ENCODE peak calls at places on chromosomes 6 and 20, in six cellular contexts. One of them, this sample, is unnamed.

GRCh38 chr6:13575377-13575775 is 975 bp downstream of the SIRT5 start:
- DNase-seq in H1: no peak
- DNase-seq in SK-N-SH: no peak
- DNase-seq in transverse colon: no peak
- DNase-seq in HCT116: no peak
- DNase-seq in GM12892: no peak
- DNase-seq in this sample: no peak

GRCh38 chr6:35014786-35015185 is 125.7 kb downstream of the ANKS1A start:
- DNase-seq in HCT116: peak; percentile 6
- DNase-seq in GM12892: no peak
- DNase-seq in transverse colon: no peak
- DNase-seq in H1: no peak
- DNase-seq in SK-N-SH: no peak
- DNase-seq in this sample: no peak

GRCh38 chr6:100574836-100575235 is 110.1 kb upstream of the SIM1 start:
- DNase-seq in H1: no peak
- DNase-seq in SK-N-SH: no peak
- DNase-seq in transverse colon: no peak
- DNase-seq in HCT116: no peak
- DNase-seq in GM12892: no peak
- DNase-seq in this sample: no peak

GRCh38 chr6:45881705-45882435 is 133.8 kb downstream of the CLIC5 start:
- DNase-seq in HCT116: no peak
- DNase-seq in H1: no peak
- DNase-seq in transverse colon: no peak
- DNase-seq in GM12892: no peak
- DNase-seq in SK-N-SH: no peak
- DNase-seq in this sample: no peak

GRCh38 chr6:126054802-126055201 is 68.5 kb downstream of the TRMT11 start:
- DNase-seq in HCT116: no peak
- DNase-seq in transverse colon: no peak
- DNase-seq in GM12892: no peak
- DNase-seq in SK-N-SH: no peak
- DNase-seq in H1: no peak
- DNase-seq in this sample: no peak

GRCh38 chr6:27662770-27663169 is 189.9 kb upstream of the ZNF184 start:
- DNase-seq in SK-N-SH: no peak
- DNase-seq in H1: no peak
- DNase-seq in HCT116: no peak
- DNase-seq in transverse colon: no peak
- DNase-seq in GM12892: no peak
- DNase-seq in this sample: no peak

GRCh38 chr6:41071501-41071922 is 644 bp downstream of the OARD1 start:
- DNase-seq in transverse colon: peak; percentile 86
- DNase-seq in SK-N-SH: no peak
- DNase-seq in GM12892: no peak
- DNase-seq in H1: peak; percentile 34
- DNase-seq in HCT116: no peak
- DNase-seq in this sample: no peak

GRCh38 chr6:134351615-134352474 is 33.9 kb upstream of the SGK1 start:
- DNase-seq in transverse colon: no peak
- DNase-seq in H1: no peak
- DNase-seq in SK-N-SH: no peak
- DNase-seq in GM12892: no peak
- DNase-seq in HCT116: no peak
- DNase-seq in this sample: no peak

GRCh38 chr6:32973934-32974333 is 5.5 kb downstream of the BRD2 start:
- DNase-seq in transverse colon: no peak
- DNase-seq in SK-N-SH: peak; percentile 54
- DNase-seq in H1: no peak
- DNase-seq in HCT116: no peak
- DNase-seq in GM12892: no peak
- DNase-seq in this sample: no peak

GRCh38 chr20:19026901-19027644 is 185.4 kb upstream of the SLC24A3 start:
- DNase-seq in H1: no peak
- DNase-seq in transverse colon: no peak
- DNase-seq in HCT116: no peak
- DNase-seq in SK-N-SH: no peak
- DNase-seq in GM12892: no peak
- DNase-seq in this sample: no peak

GRCh38 chr6:56378507-56378906 is 131.1 kb upstream of the COL21A1 start:
- DNase-seq in SK-N-SH: no peak
- DNase-seq in HCT116: no peak
- DNase-seq in GM12892: no peak
- DNase-seq in H1: no peak
- DNase-seq in transverse colon: no peak
- DNase-seq in this sample: no peak

GRCh38 chr6:44956426-44956825 is 371.7 kb upstream of the RUNX2 start:
- DNase-seq in transverse colon: no peak
- DNase-seq in SK-N-SH: no peak
- DNase-seq in H1: no peak
- DNase-seq in GM12892: no peak
- DNase-seq in HCT116: no peak
- DNase-seq in this sample: no peak

GRCh38 chr6:30543824-30544223 is 12.5 kb downstream of the GNL1 start:
- DNase-seq in transverse colon: no peak
- DNase-seq in H1: no peak
- DNase-seq in SK-N-SH: no peak
- DNase-seq in HCT116: no peak
- DNase-seq in GM12892: no peak
- DNase-seq in this sample: no peak

GRCh38 chr6:16752206-16752867 is 8.9 kb downstream of the ATXN1 start:
- DNase-seq in GM12892: no peak
- DNase-seq in SK-N-SH: no peak
- DNase-seq in H1: no peak
- DNase-seq in HCT116: no peak
- DNase-seq in transverse colon: no peak
- DNase-seq in this sample: no peak

GRCh38 chr20:46695888-46696287 is 6.6 kb upstream of the TP53RK start:
- DNase-seq in HCT116: no peak
- DNase-seq in transverse colon: no peak
- DNase-seq in GM12892: no peak
- DNase-seq in H1: no peak
- DNase-seq in SK-N-SH: no peak
- DNase-seq in this sample: no peak

GRCh38 chr6:7541175-7542064 is at the start of gene DSP:
- DNase-seq in transverse colon: peak; percentile 90
- DNase-seq in SK-N-SH: peak; percentile 36
- DNase-seq in H1: peak; percentile 25
- DNase-seq in GM12892: peak; percentile 39
- DNase-seq in HCT116: peak; percentile 48
- DNase-seq in this sample: peak; percentile 89

GRCh38 chr6:77467038-77467437 is 3.7 kb upstream of the HTR1B start:
- DNase-seq in HCT116: no peak
- DNase-seq in H1: no peak
- DNase-seq in SK-N-SH: no peak
- DNase-seq in GM12892: no peak
- DNase-seq in transverse colon: no peak
- DNase-seq in this sample: no peak

GRCh38 chr6:137039010-137039409 is 5.8 kb downstream of the IL20RA start:
- DNase-seq in HCT116: no peak
- DNase-seq in H1: no peak
- DNase-seq in SK-N-SH: no peak
- DNase-seq in transverse colon: no peak
- DNase-seq in GM12892: no peak
- DNase-seq in this sample: no peak

GRCh38 chr6:169190970-169191369 is 62.7 kb downstream of the THBS2 start:
- DNase-seq in GM12892: no peak
- DNase-seq in H1: no peak
- DNase-seq in transverse colon: no peak
- DNase-seq in HCT116: no peak
- DNase-seq in SK-N-SH: no peak
- DNase-seq in this sample: no peak

GRCh38 chr20:57326667-57327455 is 2.7 kb upstream of the SPO11 start:
- DNase-seq in SK-N-SH: no peak
- DNase-seq in GM12892: no peak
- DNase-seq in HCT116: peak; percentile 33
- DNase-seq in transverse colon: peak; percentile 49
- DNase-seq in H1: no peak
- DNase-seq in this sample: no peak

GRCh38 chr6:100549406-100550167 is 84.9 kb upstream of the SIM1 start:
- DNase-seq in HCT116: no peak
- DNase-seq in H1: no peak
- DNase-seq in transverse colon: no peak
- DNase-seq in SK-N-SH: no peak
- DNase-seq in GM12892: no peak
- DNase-seq in this sample: no peak

GRCh38 chr6:11093065-11093590 is 506 bp upstream of the SMIM13 start:
- DNase-seq in SK-N-SH: no peak
- DNase-seq in GM12892: peak; percentile 39
- DNase-seq in transverse colon: peak; percentile 58
- DNase-seq in HCT116: no peak
- DNase-seq in H1: no peak
- DNase-seq in this sample: no peak

GRCh38 chr6:158628542-158628941 is 16.0 kb downstream of the DYNLT1 start:
- DNase-seq in SK-N-SH: no peak
- DNase-seq in HCT116: no peak
- DNase-seq in H1: no peak
- DNase-seq in transverse colon: no peak
- DNase-seq in GM12892: no peak
- DNase-seq in this sample: peak; percentile 24

GRCh38 chr20:21105429-21106170 is 558 bp downstream of the LINC00237 start:
- DNase-seq in transverse colon: no peak
- DNase-seq in HCT116: no peak
- DNase-seq in SK-N-SH: peak; percentile 45
- DNase-seq in H1: no peak
- DNase-seq in GM12892: no peak
- DNase-seq in this sample: no peak

GRCh38 chr6:73460044-73460443 is 1.5 kb upstream of the MTO1 start:
- DNase-seq in H1: no peak
- DNase-seq in SK-N-SH: no peak
- DNase-seq in GM12892: no peak
- DNase-seq in HCT116: no peak
- DNase-seq in transverse colon: no peak
- DNase-seq in this sample: no peak

GRCh38 chr6:88368071-88368787 is 202.1 kb upstream of the CNR1 start:
- DNase-seq in HCT116: no peak
- DNase-seq in GM12892: no peak
- DNase-seq in H1: no peak
- DNase-seq in transverse colon: no peak
- DNase-seq in SK-N-SH: no peak
- DNase-seq in this sample: no peak

GRCh38 chr20:41617059-41617921 is 887 bp downstream of the CHD6 start:
- DNase-seq in GM12892: peak; percentile 36
- DNase-seq in H1: no peak
- DNase-seq in SK-N-SH: peak; percentile 75
- DNase-seq in HCT116: no peak
- DNase-seq in transverse colon: peak; percentile 35
- DNase-seq in this sample: no peak

GRCh38 chr6:103672169-103672568 is 1187.5 kb downstream of the HACE1 start:
- DNase-seq in SK-N-SH: no peak
- DNase-seq in GM12892: no peak
- DNase-seq in HCT116: peak; percentile 16
- DNase-seq in transverse colon: no peak
- DNase-seq in H1: no peak
- DNase-seq in this sample: no peak

GRCh38 chr20:44288252-44288651 is 22.8 kb downstream of the FITM2 start:
- DNase-seq in H1: no peak
- DNase-seq in HCT116: no peak
- DNase-seq in GM12892: no peak
- DNase-seq in SK-N-SH: no peak
- DNase-seq in transverse colon: peak; percentile 13
- DNase-seq in this sample: no peak

GRCh38 chr6:23441813-23442212 is 684.2 kb upstream of the NRSN1 start:
- DNase-seq in HCT116: no peak
- DNase-seq in SK-N-SH: no peak
- DNase-seq in H1: no peak
- DNase-seq in GM12892: no peak
- DNase-seq in transverse colon: no peak
- DNase-seq in this sample: no peak
- TF ChIP-seq POLR2AphosphoS5 in HCT116: no peak
- TF ChIP-seq POLR2AphosphoS5 in SK-N-SH: no peak
- TF ChIP-seq POLR2AphosphoS5 in H1: no peak
- TF ChIP-seq POLR2AphosphoS5 in GM12892: no peak
- TF ChIP-seq POLR2AphosphoS5 in transverse colon: no peak
- TF ChIP-seq POLR2AphosphoS5 in this sample: no peak

GRCh38 chr6:5840742-5841141 is 166.0 kb downstream of the NRN1 start:
- DNase-seq in H1: no peak
- DNase-seq in transverse colon: no peak
- DNase-seq in SK-N-SH: peak; percentile 51
- DNase-seq in GM12892: no peak
- DNase-seq in HCT116: no peak
- DNase-seq in this sample: no peak
- TF ChIP-seq POLR2AphosphoS5 in H1: no peak
- TF ChIP-seq POLR2AphosphoS5 in transverse colon: no peak
- TF ChIP-seq POLR2AphosphoS5 in SK-N-SH: no peak
- TF ChIP-seq POLR2AphosphoS5 in GM12892: no peak
- TF ChIP-seq POLR2AphosphoS5 in HCT116: no peak
- TF ChIP-seq POLR2AphosphoS5 in this sample: no peak

GRCh38 chr6:89506716-89507597 is 74.0 kb downstream of the ANKRD6 start:
- DNase-seq in SK-N-SH: no peak
- DNase-seq in transverse colon: no peak
- DNase-seq in H1: no peak
- DNase-seq in HCT116: no peak
- DNase-seq in GM12892: no peak
- DNase-seq in this sample: no peak
- TF ChIP-seq POLR2AphosphoS5 in SK-N-SH: no peak
- TF ChIP-seq POLR2AphosphoS5 in transverse colon: no peak
- TF ChIP-seq POLR2AphosphoS5 in H1: no peak
- TF ChIP-seq POLR2AphosphoS5 in HCT116: no peak
- TF ChIP-seq POLR2AphosphoS5 in GM12892: no peak
- TF ChIP-seq POLR2AphosphoS5 in this sample: no peak

GRCh38 chr6:145735356-145736165 is at the start of gene EPM2A:
- DNase-seq in SK-N-SH: peak; percentile 88
- DNase-seq in H1: peak; percentile 25
- DNase-seq in HCT116: peak; percentile 65
- DNase-seq in transverse colon: peak; percentile 86
- DNase-seq in GM12892: peak; percentile 26
- DNase-seq in this sample: peak; percentile 87

GRCh38 chr6:145733770-145734169 is 1.6 kb downstream of the EPM2A start:
- DNase-seq in H1: no peak
- DNase-seq in SK-N-SH: no peak
- DNase-seq in GM12892: no peak
- DNase-seq in transverse colon: no peak
- DNase-seq in HCT116: no peak
- DNase-seq in this sample: no peak

GRCh38 chr6:145733207-145733606 is 2.1 kb downstream of the EPM2A start:
- DNase-seq in transverse colon: no peak
- DNase-seq in HCT116: no peak
- DNase-seq in SK-N-SH: no peak
- DNase-seq in H1: no peak
- DNase-seq in GM12892: no peak
- DNase-seq in this sample: no peak

GRCh38 chr6:145732788-145733187 is 2.5 kb downstream of the EPM2A start:
- DNase-seq in SK-N-SH: no peak
- DNase-seq in GM12892: no peak
- DNase-seq in H1: no peak
- DNase-seq in HCT116: no peak
- DNase-seq in transverse colon: no peak
- DNase-seq in this sample: no peak

GRCh38 chr6:145734486-145735355 is 599 bp downstream of the EPM2A start:
- DNase-seq in GM12892: peak; percentile 54
- DNase-seq in HCT116: peak; percentile 75
- DNase-seq in SK-N-SH: peak; percentile 92
- DNase-seq in transverse colon: peak; percentile 90
- DNase-seq in H1: peak; percentile 80
- DNase-seq in this sample: peak; percentile 87
- TF ChIP-seq POLR2AphosphoS5 in GM12892: peak; percentile 59
- TF ChIP-seq POLR2AphosphoS5 in HCT116: peak; percentile 96
- TF ChIP-seq POLR2AphosphoS5 in SK-N-SH: no peak
- TF ChIP-seq POLR2AphosphoS5 in transverse colon: peak; percentile 53
- TF ChIP-seq POLR2AphosphoS5 in H1: peak; percentile 96
- TF ChIP-seq POLR2AphosphoS5 in this sample: peak; percentile 70